ENCODE peak calls at places on chromosome 2, in five cellular contexts. One of them, this sample, is unnamed.

GRCh38 chr2:159140070-159140774 is 146.3 kb downstream of the WDSUB1 start:
- DNase-seq in LNCaP clone FGC: no peak
- DNase-seq in mucosa of descending colon: no peak
- DNase-seq in mammary epithelial cell: no peak
- DNase-seq in MM.1S: no peak
- DNase-seq in this sample: no peak

GRCh38 chr2:184304006-184304405 is 294.3 kb upstream of the ZNF804A start:
- DNase-seq in mucosa of descending colon: no peak
- DNase-seq in LNCaP clone FGC: no peak
- DNase-seq in mammary epithelial cell: no peak
- DNase-seq in MM.1S: no peak
- DNase-seq in this sample: no peak

GRCh38 chr2:84971799-84972790 is 1.1 kb downstream of the KCMF1 start:
- DNase-seq in mucosa of descending colon: peak
- DNase-seq in MM.1S: peak
- DNase-seq in LNCaP clone FGC: no peak
- DNase-seq in mammary epithelial cell: no peak
- DNase-seq in this sample: peak

GRCh38 chr2:198173242-198173641 is 368.8 kb downstream of the PLCL1 start:
- DNase-seq in mucosa of descending colon: no peak
- DNase-seq in mammary epithelial cell: no peak
- DNase-seq in LNCaP clone FGC: no peak
- DNase-seq in MM.1S: no peak
- DNase-seq in this sample: no peak

GRCh38 chr2:200905618-200906296 is 16.6 kb downstream of the NIF3L1 start:
- DNase-seq in mucosa of descending colon: peak
- DNase-seq in MM.1S: peak
- DNase-seq in LNCaP clone FGC: peak
- DNase-seq in mammary epithelial cell: peak
- DNase-seq in this sample: peak

GRCh38 chr2:173647681-173648350 is 293.1 kb downstream of the CDCA7 start:
- DNase-seq in mucosa of descending colon: no peak
- DNase-seq in MM.1S: no peak
- DNase-seq in LNCaP clone FGC: no peak
- DNase-seq in mammary epithelial cell: no peak
- DNase-seq in this sample: no peak

GRCh38 chr2:148391324-148391723 is 253.2 kb upstream of the EPC2 start:
- DNase-seq in mammary epithelial cell: peak
- DNase-seq in MM.1S: no peak
- DNase-seq in LNCaP clone FGC: no peak
- DNase-seq in mucosa of descending colon: no peak
- DNase-seq in this sample: no peak

GRCh38 chr2:43188561-43189386 is 37.6 kb downstream of the ZFP36L2 start:
- DNase-seq in LNCaP clone FGC: no peak
- DNase-seq in mammary epithelial cell: no peak
- DNase-seq in MM.1S: no peak
- DNase-seq in mucosa of descending colon: no peak
- DNase-seq in this sample: no peak

GRCh38 chr2:191936882-191937405 is 90.1 kb upstream of the CAVIN2 start:
- DNase-seq in LNCaP clone FGC: no peak
- DNase-seq in mucosa of descending colon: no peak
- DNase-seq in MM.1S: no peak
- DNase-seq in mammary epithelial cell: no peak
- DNase-seq in this sample: no peak

GRCh38 chr2:232104076-232104646 is 142.6 kb downstream of the DIS3L2 start:
- DNase-seq in mucosa of descending colon: no peak
- DNase-seq in mammary epithelial cell: peak
- DNase-seq in MM.1S: peak
- DNase-seq in LNCaP clone FGC: no peak
- DNase-seq in this sample: no peak

GRCh38 chr2:185689906-185690539 is 48.6 kb upstream of the FSIP2 start:
- DNase-seq in mammary epithelial cell: peak
- DNase-seq in LNCaP clone FGC: no peak
- DNase-seq in mucosa of descending colon: no peak
- DNase-seq in MM.1S: no peak
- DNase-seq in this sample: no peak

GRCh38 chr2:54561010-54561409 is 104.9 kb downstream of the SPTBN1 start:
- DNase-seq in MM.1S: peak
- DNase-seq in mammary epithelial cell: no peak
- DNase-seq in mucosa of descending colon: no peak
- DNase-seq in LNCaP clone FGC: no peak
- DNase-seq in this sample: no peak

GRCh38 chr2:54564439-54564838 is 108.3 kb downstream of the SPTBN1 start:
- DNase-seq in mucosa of descending colon: no peak
- DNase-seq in MM.1S: no peak
- DNase-seq in mammary epithelial cell: no peak
- DNase-seq in LNCaP clone FGC: no peak
- DNase-seq in this sample: no peak

GRCh38 chr2:54559593-54560145 is 103.5 kb downstream of the SPTBN1 start:
- DNase-seq in mucosa of descending colon: no peak
- DNase-seq in MM.1S: peak
- DNase-seq in mammary epithelial cell: peak
- DNase-seq in LNCaP clone FGC: no peak
- DNase-seq in this sample: no peak

GRCh38 chr2:54560146-54560881 is 104.2 kb downstream of the SPTBN1 start:
- DNase-seq in LNCaP clone FGC: no peak
- DNase-seq in mammary epithelial cell: peak
- DNase-seq in MM.1S: peak
- DNase-seq in mucosa of descending colon: peak
- DNase-seq in this sample: peak

DNA sequence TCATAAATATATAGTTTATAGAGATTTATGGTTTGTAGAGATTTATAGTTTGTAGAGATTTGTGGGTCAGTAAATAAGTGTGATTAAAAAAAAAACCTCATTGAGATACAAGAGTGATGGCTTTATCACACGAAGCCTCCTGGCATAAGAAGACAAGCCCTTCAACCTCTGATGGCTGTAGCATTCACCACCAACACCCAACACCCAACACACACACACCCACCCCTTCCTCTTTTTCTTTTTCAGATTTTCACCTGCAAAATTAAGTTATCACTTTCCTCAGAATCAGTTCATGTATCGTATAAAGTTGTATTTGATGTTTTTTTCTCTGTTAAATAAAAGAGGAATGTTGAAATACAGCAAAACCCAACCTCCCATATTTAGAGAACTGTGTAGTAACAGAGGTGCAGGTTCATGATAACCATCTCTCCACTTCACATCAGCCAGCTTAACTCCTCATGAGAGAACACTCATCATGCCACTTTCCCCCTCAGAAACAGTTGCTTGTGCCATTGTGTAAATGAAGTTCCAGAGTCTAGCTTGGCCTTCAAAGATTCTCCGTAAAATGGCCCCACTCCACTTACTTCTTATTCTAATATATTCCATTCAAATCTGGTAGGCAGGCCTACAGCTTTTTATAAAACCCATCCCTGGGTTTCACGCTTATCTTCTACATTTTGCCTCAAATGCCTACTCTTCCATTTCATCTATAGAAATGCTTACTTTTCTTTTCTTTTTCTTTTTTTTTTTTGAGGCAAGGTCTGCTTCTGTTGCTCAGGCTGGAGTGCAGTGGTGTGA is 105.9 kb downstream of the SPTBN1 start:
- DNase-seq in MM.1S: no peak
- DNase-seq in LNCaP clone FGC: no peak
- DNase-seq in mucosa of descending colon: no peak
- DNase-seq in mammary epithelial cell: no peak
- DNase-seq in this sample: no peak
- H3K4me3 ChIP-seq in MM.1S: peak
- H3K4me3 ChIP-seq in LNCaP clone FGC: no peak
- H3K4me3 ChIP-seq in mucosa of descending colon: no peak
- H3K4me3 ChIP-seq in mammary epithelial cell: no peak
- H3K4me3 ChIP-seq in this sample: no peak

DNA sequence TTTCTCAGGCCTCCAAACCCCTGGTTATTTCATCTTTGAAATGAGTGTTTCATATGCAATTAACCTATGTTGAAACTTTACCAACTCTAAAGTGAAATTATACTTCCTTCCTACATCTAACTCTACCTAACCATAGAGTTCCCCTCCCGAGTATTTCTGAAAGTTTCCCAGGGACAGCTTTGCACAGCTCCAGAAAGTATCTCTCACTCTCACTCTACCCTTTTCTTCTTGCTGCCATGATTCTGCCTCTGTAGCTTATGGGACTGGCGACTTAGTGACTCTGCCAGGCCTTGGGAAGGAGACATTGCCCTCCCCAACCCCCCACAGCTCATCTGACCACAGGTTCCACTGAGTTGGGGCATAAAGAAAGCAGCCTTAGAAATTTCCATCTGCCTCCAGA is 107.9 kb downstream of the B3GNT2 start:
- DNase-seq in mucosa of descending colon: no peak
- DNase-seq in LNCaP clone FGC: no peak
- DNase-seq in mammary epithelial cell: no peak
- DNase-seq in MM.1S: no peak
- DNase-seq in this sample: no peak
- H3K4me3 ChIP-seq in mucosa of descending colon: no peak
- H3K4me3 ChIP-seq in LNCaP clone FGC: no peak
- H3K4me3 ChIP-seq in mammary epithelial cell: no peak
- H3K4me3 ChIP-seq in MM.1S: no peak
- H3K4me3 ChIP-seq in this sample: no peak

GRCh38 chr2:72150157-72150960 is 2.7 kb upstream of the CYP26B1 start:
- DNase-seq in mammary epithelial cell: peak
- DNase-seq in LNCaP clone FGC: peak
- DNase-seq in mucosa of descending colon: peak
- DNase-seq in MM.1S: peak
- DNase-seq in this sample: peak
- H3K4me3 ChIP-seq in mammary epithelial cell: peak
- H3K4me3 ChIP-seq in LNCaP clone FGC: no peak
- H3K4me3 ChIP-seq in mucosa of descending colon: no peak
- H3K4me3 ChIP-seq in MM.1S: peak
- H3K4me3 ChIP-seq in this sample: peak

GRCh38 chr2:68739261-68740183 is 4.9 kb downstream of the ARHGAP25 start:
- DNase-seq in LNCaP clone FGC: no peak
- DNase-seq in mammary epithelial cell: no peak
- DNase-seq in mucosa of descending colon: peak
- DNase-seq in MM.1S: no peak
- DNase-seq in this sample: no peak
- H3K4me3 ChIP-seq in LNCaP clone FGC: no peak
- H3K4me3 ChIP-seq in mammary epithelial cell: no peak
- H3K4me3 ChIP-seq in mucosa of descending colon: no peak
- H3K4me3 ChIP-seq in MM.1S: no peak
- H3K4me3 ChIP-seq in this sample: no peak

GRCh38 chr2:54590216-54590961 is 133.1 kb upstream of the EML6 start:
- DNase-seq in mammary epithelial cell: no peak
- DNase-seq in mucosa of descending colon: no peak
- DNase-seq in LNCaP clone FGC: no peak
- DNase-seq in MM.1S: no peak
- DNase-seq in this sample: no peak

GRCh38 chr2:54588244-54588899 is 132.2 kb downstream of the SPTBN1 start:
- DNase-seq in MM.1S: no peak
- DNase-seq in LNCaP clone FGC: no peak
- DNase-seq in mammary epithelial cell: no peak
- DNase-seq in mucosa of descending colon: no peak
- DNase-seq in this sample: no peak

GRCh38 chr2:54589038-54589339 is 132.9 kb downstream of the SPTBN1 start:
- DNase-seq in MM.1S: no peak
- DNase-seq in mammary epithelial cell: no peak
- DNase-seq in LNCaP clone FGC: no peak
- DNase-seq in mucosa of descending colon: no peak
- DNase-seq in this sample: no peak

GRCh38 chr2:54591551-54591950 is 131.9 kb upstream of the EML6 start:
- DNase-seq in mucosa of descending colon: no peak
- DNase-seq in mammary epithelial cell: no peak
- DNase-seq in MM.1S: no peak
- DNase-seq in LNCaP clone FGC: no peak
- DNase-seq in this sample: no peak

GRCh38 chr2:54589340-54590215 is 133.5 kb downstream of the SPTBN1 start:
- DNase-seq in mucosa of descending colon: peak
- DNase-seq in mammary epithelial cell: no peak
- DNase-seq in LNCaP clone FGC: no peak
- DNase-seq in MM.1S: no peak
- DNase-seq in this sample: no peak
- H3K4me3 ChIP-seq in mucosa of descending colon: no peak
- H3K4me3 ChIP-seq in mammary epithelial cell: no peak
- H3K4me3 ChIP-seq in LNCaP clone FGC: no peak
- H3K4me3 ChIP-seq in MM.1S: no peak
- H3K4me3 ChIP-seq in this sample: no peak

GRCh38 chr2:71926860-71927756 is 220.6 kb downstream of the CYP26B1 start:
- DNase-seq in LNCaP clone FGC: no peak
- DNase-seq in MM.1S: no peak
- DNase-seq in mammary epithelial cell: no peak
- DNase-seq in mucosa of descending colon: no peak
- DNase-seq in this sample: no peak
- H3K4me3 ChIP-seq in LNCaP clone FGC: no peak
- H3K4me3 ChIP-seq in MM.1S: no peak
- H3K4me3 ChIP-seq in mammary epithelial cell: no peak
- H3K4me3 ChIP-seq in mucosa of descending colon: no peak
- H3K4me3 ChIP-seq in this sample: no peak